ENCODE peak calls at places on chromosomes 4 and X, in four cellular contexts. K is HepG2, E is K562, Y is GM12878. O is an unnamed sample.
A peak's percentile ranks its signal among the peaks of the same experiment; 100 is the strongest.

GRCh38 chrX:18895157-18895952 is 88.6 kb downstream of the PHKA2 start:
- DNase-seq in E (no peak), K (no peak), Y (no peak), O (no peak)

GRCh38 chrX:50941638-50942037 is 31.1 kb downstream of the BMP15 start:
- DNase-seq in E (no peak), K (no peak), Y (no peak), O (no peak)

GRCh38 chrX:107716816-107717700 is 58.5 kb downstream of the TSC22D3 start:
- DNase-seq in Y (peak; percentile 64), K (no peak), E (no peak), O (peak; percentile 67)

GRCh38 chrX:73561791-73562190 is 1.2 kb upstream of the CHIC1 start:
- DNase-seq in K (no peak), Y (no peak), E (no peak), O (no peak)

GRCh38 chrX:64885850-64886249 is 90.4 kb downstream of the ZC4H2 start:
- DNase-seq in Y (no peak), E (peak; percentile 31), K (no peak), O (peak; percentile 31)

GRCh38 chrX:20412871-20413486 is 146.3 kb upstream of the RPS6KA3 start:
- DNase-seq in K (no peak), E (no peak), Y (no peak), O (no peak)

GRCh38 chrX:130682990-130683389 is 220.0 kb downstream of the ENOX2 start:
- DNase-seq in Y (no peak), K (no peak), E (no peak), O (peak; percentile 19)

GRCh38 chrX:46326161-46326560 is 219.1 kb downstream of the ZNF674 start:
- DNase-seq in Y (no peak), E (no peak), K (no peak), O (no peak)

GRCh38 chrX:122582280-122582679 is 601.8 kb upstream of the GRIA3 start:
- DNase-seq in Y (no peak), E (no peak), K (no peak), O (no peak)

GRCh38 chr4:150135134-150135773 is 57.0 kb downstream of the DCLK2 start:
- DNase-seq in Y (no peak), E (no peak), K (no peak), O (no peak)

GRCh38 chr4:1337376-1337831 is 9.6 kb upstream of the UVSSA start:
- DNase-seq in E (no peak), Y (no peak), K (peak; percentile 29), O (no peak)

GRCh38 chrX:86724277-86724676 is 576.0 kb downstream of the DACH2 start:
- DNase-seq in Y (no peak), E (no peak), K (no peak), O (no peak)

GRCh38 chrX:63958134-63958865 is 173.3 kb upstream of the ARHGEF9 start:
- DNase-seq in Y (no peak), K (no peak), E (no peak), O (no peak)

GRCh38 chr4:153792007-153792892 is 3.4 kb upstream of the SFRP2 start:
- DNase-seq in E (peak; percentile 40), K (no peak), Y (no peak), O (no peak)

GRCh38 chr4:105462610-105463009 is 11.3 kb downstream of the PPA2 start:
- DNase-seq in E (no peak), Y (no peak), K (no peak), O (no peak)

GRCh38 chr4:153223935-153224334 is 19.7 kb downstream of the TRIM2 start:
- DNase-seq in K (no peak), Y (no peak), E (no peak), O (no peak)

GRCh38 chrX:143873343-143873742 is 10.5 kb upstream of the UBE2NL start:
- DNase-seq in K (no peak), Y (no peak), E (no peak), O (no peak)

GRCh38 chr4:14726441-14727405 is 275.6 kb upstream of the CPEB2 start:
- DNase-seq in Y (no peak), E (no peak), K (no peak), O (no peak)

GRCh38 chr4:1746265-1746691 is 25.0 kb downstream of the TACC3 start:
- DNase-seq in E (peak; percentile 90), K (peak; percentile 82), Y (no peak), O (peak; percentile 89)

GRCh38 chr4:186200436-186201409 is 9.4 kb downstream of the CYP4V2 start:
- DNase-seq in E (no peak), Y (no peak), K (no peak), O (no peak)

GRCh38 chrX:17187301-17187836 is 187.6 kb upstream of the NHS start:
- DNase-seq in Y (no peak), E (no peak), K (no peak), O (no peak)

GRCh38 chr4:165991325-165992180 is 118.5 kb downstream of the TLL1 start:
- DNase-seq in Y (no peak), K (no peak), E (no peak), O (no peak)

GRCh38 chrX:130485870-130486269 is 84.1 kb downstream of the RBMX2 start:
- DNase-seq in E (no peak), Y (no peak), K (no peak), O (no peak)

GRCh38 chr4:13059015-13059414 is 425.1 kb downstream of the RAB28 start:
- DNase-seq in E (no peak), Y (no peak), K (no peak), O (no peak)

GRCh38 chrX:69124108-69124507 is 41.1 kb downstream of the PJA1 start:
- DNase-seq in K (no peak), Y (no peak), E (no peak), O (no peak)
- TF ChIP-seq BHLHE40 in K (no peak), Y (no peak), E (no peak), O (no peak)

DNA sequence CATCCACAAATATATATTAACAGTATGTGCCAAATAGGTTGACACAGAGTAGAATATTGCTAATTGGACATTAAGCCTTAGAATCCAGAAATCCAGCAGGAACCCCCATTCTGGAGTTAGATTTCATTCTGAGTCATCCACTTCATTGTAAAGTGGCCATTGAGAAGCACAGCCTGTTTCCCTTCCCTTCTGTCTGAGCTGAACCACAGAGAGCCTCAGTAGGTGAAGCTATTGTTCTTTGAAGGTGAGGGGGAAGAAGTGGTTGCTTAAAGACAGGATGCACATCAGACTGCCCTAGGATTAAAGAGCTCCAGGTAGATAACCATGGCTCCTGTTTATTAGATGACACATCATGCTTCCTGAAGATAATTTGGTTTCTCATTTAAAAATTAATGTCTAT is 30.6 kb upstream of the MCF2 start:
- DNase-seq in K (no peak), Y (no peak), E (no peak), O (no peak)
- TF ChIP-seq TARDBP in K (no peak), Y (no peak), E (no peak), O (no peak)

DNA sequence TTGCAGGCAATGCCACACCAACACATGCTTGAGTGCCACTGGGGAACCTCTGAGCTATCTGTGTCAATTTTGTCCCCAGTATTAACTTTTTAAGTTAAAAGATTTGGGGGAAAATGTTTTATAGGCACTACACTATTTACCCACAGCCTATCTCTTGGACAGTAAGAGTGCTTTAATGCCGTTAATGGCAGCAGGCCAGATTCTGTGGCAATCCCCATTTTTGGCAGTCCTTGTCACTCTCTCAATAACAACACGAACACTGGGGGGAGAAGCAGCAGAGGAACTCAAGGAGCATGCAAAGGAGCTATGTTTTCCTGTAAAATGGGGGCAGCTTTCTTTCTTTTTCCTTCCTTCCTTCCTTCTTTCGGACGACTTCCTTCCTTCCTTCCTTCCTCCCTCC is 168.6 kb downstream of the NSUN7 start:
- DNase-seq in Y (no peak), K (no peak), E (no peak), O (no peak)
- TF ChIP-seq BHLHE40 in Y (no peak), K (no peak), E (no peak), O (no peak)

DNA sequence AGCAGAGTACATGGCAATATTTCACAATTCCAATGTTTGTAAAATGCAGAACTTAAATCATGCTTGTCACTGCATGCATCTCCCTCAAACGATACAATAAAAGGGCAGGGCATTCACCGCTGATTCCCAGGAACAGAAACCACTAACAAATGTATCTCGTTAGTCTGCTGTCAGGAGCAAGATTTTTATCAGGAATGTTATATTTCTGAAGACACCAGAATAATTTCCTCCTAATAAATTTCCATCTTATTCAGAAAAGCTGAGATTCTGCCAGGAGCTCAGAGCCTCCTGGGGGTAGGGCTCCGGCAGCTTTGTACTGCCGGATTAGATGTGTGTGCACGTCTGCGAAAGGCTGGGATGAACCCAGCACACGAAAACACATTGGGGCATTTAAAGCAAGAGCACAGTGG is 54.0 kb upstream of the LDB2 start:
- DNase-seq in E (no peak), Y (no peak), K (no peak), O (no peak)
- TF ChIP-seq TARDBP in E (no peak), Y (no peak), K (no peak), O (no peak)

GRCh38 chr4:88659061-88659889 is 38.4 kb downstream of the NAP1L5 start:
- DNase-seq in K (peak; percentile 52), E (peak; percentile 13), Y (peak; percentile 9), O (peak; percentile 69)
- TF ChIP-seq BHLHE40 in K (no peak), E (no peak), Y (no peak), O (no peak)

DNA sequence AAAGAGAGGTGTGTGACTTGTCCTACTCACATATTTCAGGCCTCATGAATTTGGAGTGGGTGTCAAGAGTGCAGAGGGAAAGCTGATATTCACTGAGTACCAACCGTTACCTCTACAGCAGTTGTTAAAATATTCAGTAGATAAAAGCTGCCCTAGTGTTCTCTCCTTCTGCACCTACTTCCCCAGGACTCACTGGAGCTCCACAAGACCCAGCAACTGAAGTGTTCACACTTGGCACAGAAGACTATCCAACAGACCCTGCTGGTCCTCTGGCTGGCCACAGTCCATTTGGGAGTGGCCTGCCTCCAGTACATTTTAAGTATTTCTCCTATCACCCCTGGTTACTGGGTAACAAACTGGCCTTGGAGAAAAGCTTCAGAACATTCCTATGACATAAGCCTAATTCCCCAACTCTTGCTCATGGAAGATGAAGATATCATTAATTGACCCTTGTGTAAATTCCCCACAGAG is 70.8 kb downstream of the PPARGC1A start:
- DNase-seq in K (no peak), E (no peak), Y (no peak), O (no peak)
- TF ChIP-seq TARDBP in K (no peak), E (no peak), Y (no peak), O (no peak)

DNA sequence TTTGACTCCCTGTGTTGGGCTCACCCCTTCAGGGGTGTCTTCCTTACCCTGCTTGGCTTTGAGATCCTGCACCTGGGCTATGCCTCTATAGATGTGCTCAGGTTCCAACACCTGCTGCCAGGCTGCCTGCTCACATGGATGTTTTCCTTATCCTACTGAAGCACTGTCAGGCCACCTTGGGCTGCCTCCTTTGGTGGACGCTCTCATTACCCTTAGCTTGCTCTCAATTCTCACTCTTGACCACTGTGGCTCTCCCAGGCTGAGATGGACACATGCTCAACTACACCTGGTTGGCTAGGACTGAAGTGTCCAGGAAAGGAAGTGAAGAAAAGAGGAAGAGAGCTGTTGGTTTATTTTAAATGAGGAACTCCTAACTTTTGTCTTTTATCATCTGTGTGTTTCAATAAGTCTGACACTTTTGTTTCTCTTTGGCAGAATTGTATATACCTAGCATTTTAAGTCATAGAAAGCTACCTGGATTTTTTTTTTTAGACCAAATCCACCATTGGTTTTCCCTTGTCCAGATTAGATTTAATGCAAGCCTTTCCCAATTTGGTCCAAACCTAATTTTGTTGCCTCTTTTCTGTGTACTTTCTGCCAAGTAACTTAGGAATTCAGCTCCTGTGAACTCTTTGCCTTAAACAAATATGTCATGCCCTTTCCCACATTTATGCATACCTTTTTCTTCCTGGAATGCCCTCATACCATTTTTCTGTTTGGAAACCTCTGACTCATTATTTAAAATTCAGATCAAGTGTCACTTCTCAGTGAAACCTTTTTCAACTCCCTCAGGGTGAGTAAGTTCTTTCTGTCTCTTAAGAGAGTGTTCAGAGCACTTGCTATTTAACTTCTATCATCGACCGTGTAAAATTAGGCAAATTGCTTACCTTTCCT is 175.9 kb downstream of the GC start:
- DNase-seq in Y (no peak), K (peak; percentile 70), E (no peak), O (no peak)
- TF ChIP-seq BHLHE40 in Y (no peak), K (no peak), E (no peak), O (no peak)

GRCh38 chr4:126223784-126224407 is 909.1 kb downstream of the FAT4 start:
- DNase-seq in Y (no peak), E (no peak), K (peak; percentile 1), O (no peak)
- TF ChIP-seq TARDBP in Y (no peak), E (no peak), K (no peak), O (no peak)